ENCODE peak calls at places on chromosome 3, in seven cellular contexts. E is H9, S is breast epithelium, U is thoracic aorta, C is AG09319, R is kidney epithelial cell, P is GM20000. Y is an unnamed sample.

GRCh38 chr3:106119691-106120090 is 250.9 kb upstream of the CBLB start:
- DNase-seq in C (no peak), S (no peak), E (no peak), U (no peak), R (no peak), P (no peak), Y (no peak)

GRCh38 chr3:97612632-97613031 is 151.9 kb upstream of the ARL6 start:
- DNase-seq in E (no peak), P (no peak), U (no peak), C (no peak), S (no peak), R (no peak), Y (no peak)

GRCh38 chr3:127955680-127956079 is 40.6 kb downstream of the KBTBD12 start:
- DNase-seq in U (no peak), E (no peak), C (no peak), R (no peak), S (no peak), P (no peak), Y (no peak)

GRCh38 chr3:149736180-149737100 is 15.8 kb downstream of the COMMD2 start:
- DNase-seq in P (no peak), S (no peak), E (no peak), U (no peak), C (no peak), R (peak; percentile 84), Y (no peak)

GRCh38 chr3:51306093-51306492 is 79.0 kb upstream of the MANF start:
- DNase-seq in E (no peak), P (no peak), C (no peak), S (no peak), U (no peak), R (no peak), Y (no peak)

GRCh38 chr3:58298189-58298588 is 7.9 kb upstream of the RPP14 start:
- DNase-seq in R (no peak), E (no peak), C (no peak), U (no peak), P (no peak), S (no peak), Y (no peak)

GRCh38 chr3:69212411-69213160 is 90.2 kb upstream of the LMOD3 start:
- DNase-seq in S (no peak), P (peak; percentile 7), R (peak; percentile 63), E (no peak), U (no peak), C (no peak), Y (no peak)

GRCh38 chr3:71629289-71630252 is 46.0 kb upstream of the FOXP1 start:
- DNase-seq in R (no peak), C (peak; percentile 37), P (no peak), E (no peak), S (no peak), U (no peak), Y (no peak)

GRCh38 chr3:152477422-152477821 is 208.7 kb downstream of the MBNL1 start:
- DNase-seq in C (no peak), E (no peak), S (no peak), U (no peak), P (no peak), R (no peak), Y (no peak)

DNA sequence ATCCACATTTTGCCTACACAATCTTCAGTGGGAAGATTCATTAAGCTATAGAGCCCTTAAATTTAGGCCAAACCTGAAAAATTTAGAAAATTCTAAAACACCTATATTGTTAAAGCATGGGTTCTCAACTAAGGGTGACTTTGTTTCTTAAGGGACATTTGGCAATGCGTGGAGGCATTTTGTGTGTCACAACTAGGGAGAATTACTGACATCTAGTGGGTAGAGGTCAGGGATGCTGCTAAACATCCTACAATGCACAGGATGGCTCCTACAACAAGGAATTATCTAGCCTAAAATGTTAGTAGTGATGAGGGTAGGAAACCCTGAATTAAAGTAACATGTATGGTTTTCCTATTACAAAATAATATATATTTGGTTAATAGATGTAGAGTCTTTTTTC is 55.8 kb downstream of the TBC1D5 start:
- DNase-seq in P (no peak), U (no peak), S (no peak), C (no peak), R (no peak), E (no peak), Y (no peak)
- TF ChIP-seq CTCF in P (no peak), U (no peak), S (no peak), C (peak; percentile 4), R (peak; percentile 12), E (peak; percentile 66), Y (peak; percentile 40)

GRCh38 chr3:84965141-84965540 is 6.4 kb downstream of the CADM2 start:
- DNase-seq in E (peak; percentile 78), C (no peak), U (no peak), P (no peak), S (no peak), R (no peak), Y (no peak)
- TF ChIP-seq CTCF in E (no peak), C (no peak), U (no peak), P (no peak), S (no peak), R (peak; percentile 32), Y (peak; percentile 33)

GRCh38 chr3:160691962-160692361 is 15.0 kb downstream of the ARL14 start:
- DNase-seq in C (no peak), P (no peak), U (no peak), E (no peak), R (no peak), S (no peak), Y (no peak)

GRCh38 chr3:160691151-160691550 is 14.2 kb downstream of the ARL14 start:
- DNase-seq in S (no peak), P (no peak), C (no peak), E (no peak), R (no peak), U (no peak), Y (no peak)

GRCh38 chr3:160685144-160685766 is 8.3 kb downstream of the ARL14 start:
- DNase-seq in U (no peak), P (no peak), C (no peak), E (no peak), S (no peak), R (no peak), Y (no peak)

GRCh38 chr3:160684368-160684740 is 7.4 kb downstream of the ARL14 start:
- DNase-seq in R (no peak), U (no peak), E (no peak), S (no peak), P (no peak), C (no peak), Y (no peak)

GRCh38 chr3:160686955-160687535 is 10.1 kb downstream of the ARL14 start:
- DNase-seq in U (no peak), E (no peak), C (no peak), S (no peak), R (no peak), P (peak; percentile 19), Y (no peak)
- TF ChIP-seq CTCF in U (no peak), E (peak; percentile 56), C (peak; percentile 32), S (no peak), R (peak; percentile 26), P (peak; percentile 22), Y (peak; percentile 83)

GRCh38 chr3:156175570-156175969 is 55.2 kb downstream of the KCNAB1 start:
- DNase-seq in S (no peak), P (no peak), U (no peak), C (no peak), R (no peak), E (no peak), Y (no peak)

GRCh38 chr3:156176048-156176447 is 55.7 kb downstream of the KCNAB1 start:
- DNase-seq in P (no peak), C (no peak), U (no peak), E (no peak), R (no peak), S (no peak), Y (no peak)

GRCh38 chr3:156176629-156177210 is 56.3 kb downstream of the KCNAB1 start:
- DNase-seq in P (no peak), U (no peak), R (no peak), S (no peak), E (no peak), C (no peak), Y (no peak)

GRCh38 chr3:156172536-156172935 is 52.2 kb downstream of the KCNAB1 start:
- DNase-seq in R (no peak), P (no peak), S (no peak), E (no peak), C (no peak), U (no peak), Y (no peak)

GRCh38 chr3:156174229-156174847 is 54.0 kb downstream of the KCNAB1 start:
- DNase-seq in P (no peak), E (no peak), U (no peak), S (no peak), R (no peak), C (no peak), Y (no peak)
- TF ChIP-seq CTCF in P (no peak), E (peak; percentile 60), U (peak; percentile 16), S (no peak), R (peak; percentile 39), C (peak; percentile 53), Y (peak; percentile 79)

DNA sequence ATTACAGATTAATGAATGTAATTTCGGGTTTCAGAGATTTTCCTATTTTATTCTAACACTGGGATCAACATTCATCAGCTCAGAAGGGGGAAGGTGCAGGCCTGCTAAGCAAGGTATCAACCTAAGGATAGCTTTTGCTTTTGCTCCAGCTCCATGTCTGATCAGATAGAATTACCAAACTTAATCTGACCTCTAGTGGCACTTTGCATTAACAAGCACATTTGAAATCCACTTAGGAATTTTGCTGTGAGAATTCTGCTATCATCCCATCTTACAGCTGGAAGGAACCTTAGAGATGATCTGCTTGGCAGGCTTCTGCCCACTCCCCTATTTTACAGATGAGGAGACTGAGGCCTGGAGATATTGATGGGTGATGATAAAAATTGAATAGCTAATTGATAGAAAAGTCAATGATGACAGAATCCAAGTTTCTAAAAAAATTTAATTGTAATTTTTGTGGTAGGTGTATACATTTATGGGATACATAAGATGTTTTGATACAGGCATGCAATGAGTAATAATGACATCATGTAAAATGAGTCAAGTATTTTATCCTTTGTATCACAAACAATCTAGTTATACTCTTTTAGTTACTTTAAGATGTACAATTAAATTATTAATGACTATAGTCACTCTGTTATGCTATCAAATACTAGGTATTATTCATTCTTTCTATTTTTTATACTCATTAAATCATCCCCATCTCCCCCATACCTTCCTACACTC is 209.2 kb upstream of the ZPLD1 start:
- DNase-seq in S (no peak), E (no peak), C (peak; percentile 49), R (peak; percentile 69), P (peak; percentile 29), U (no peak), Y (no peak)
- TF ChIP-seq CTCF in S (peak; percentile 63), E (peak; percentile 70), C (peak; percentile 69), R (peak; percentile 50), P (no peak), U (peak; percentile 57), Y (peak; percentile 88)

GRCh38 chr3:11820540-11821041 is 26.1 kb downstream of the TAMM41 start:
- DNase-seq in P (peak; percentile 22), U (no peak), E (peak; percentile 30), R (no peak), C (no peak), S (no peak), Y (no peak)
- TF ChIP-seq CTCF in P (no peak), U (no peak), E (peak; percentile 31), R (no peak), C (no peak), S (no peak), Y (peak; percentile 18)

Y was measured in chondrocyte.